ENCODE peak calls at places on chromosomes 2 and 18, in five cellular contexts. F, N, O, H and P are unnamed samples.

GRCh38 chr18:48611785-48612480 is 73.1 kb downstream of the CTIF start:
- DNase-seq in H (no peak), O (no peak), N (no peak), F (no peak), P (no peak)

GRCh38 chr2:174717273-174717672 is 47.0 kb downstream of the CHRNA1 start:
- DNase-seq in H (no peak), N (no peak), O (no peak), F (no peak), P (no peak)

GRCh38 chr2:236938126-236938525 is 147.6 kb upstream of the COPS8 start:
- DNase-seq in H (no peak), N (no peak), F (no peak), O (no peak), P (no peak)

GRCh38 chr18:79123948-79124347 is 54.8 kb downstream of the ATP9B start:
- DNase-seq in H (no peak), F (no peak), O (no peak), N (peak; percentile 13), P (no peak)

GRCh38 chr2:237596856-237597679 is 6.5 kb upstream of the RAB17 start:
- DNase-seq in N (no peak), F (no peak), O (no peak), H (no peak), P (no peak)

GRCh38 chr2:152720794-152721193 is 2.4 kb downstream of the ARL6IP6 start:
- DNase-seq in N (no peak), O (no peak), H (no peak), F (no peak), P (no peak)

GRCh38 chr18:2994603-2995432 is 18.1 kb downstream of the LPIN2 start:
- DNase-seq in O (no peak), N (peak; percentile 56), H (no peak), F (no peak), P (no peak)

GRCh38 chr18:55405655-55406373 is 182.2 kb downstream of the TCF4 start:
- DNase-seq in N (peak; percentile 58), H (no peak), F (peak; percentile 82), O (peak; percentile 44), P (peak; percentile 49)

GRCh38 chr2:221085936-221086335 is 486.2 kb downstream of the EPHA4 start:
- DNase-seq in H (no peak), N (no peak), F (no peak), O (no peak), P (no peak)

GRCh38 chr2:25249785-25250184 is 81.4 kb upstream of the POMC start:
- DNase-seq in O (no peak), F (no peak), N (no peak), H (no peak), P (no peak)

GRCh38 chr2:119702918-119703401 is 24.0 kb downstream of the TMEM177 start:
- DNase-seq in F (peak; percentile 48), H (peak; percentile 65), O (no peak), N (peak; percentile 83), P (no peak)

GRCh38 chr2:11024010-11024615 is 112.4 kb downstream of the KCNF1 start:
- DNase-seq in H (no peak), F (no peak), N (no peak), O (no peak), P (no peak)

GRCh38 chr2:167052825-167053224 is 164.5 kb downstream of the XIRP2 start:
- DNase-seq in F (no peak), N (peak; percentile 34), H (no peak), O (no peak), P (no peak)

GRCh38 chr18:49811151-49811938 is 2.0 kb downstream of the ACAA2 start:
- DNase-seq in O (no peak), N (peak; percentile 37), F (no peak), H (no peak), P (no peak)

GRCh38 chr2:75846683-75847190 is 136.0 kb upstream of the GCFC2 start:
- DNase-seq in O (no peak), H (no peak), N (no peak), F (no peak), P (no peak)

GRCh38 chr18:9737814-9738160 is 29.7 kb downstream of the RAB31 start:
- DNase-seq in H (no peak), O (no peak), N (no peak), F (peak; percentile 82), P (no peak)

GRCh38 chr2:68272246-68272987 is 20.1 kb upstream of the PPP3R1 start:
- DNase-seq in H (peak; percentile 37), N (no peak), O (no peak), F (no peak), P (no peak)

GRCh38 chr2:204763974-204764703 is 218.9 kb downstream of the PARD3B start:
- DNase-seq in O (no peak), F (no peak), H (no peak), N (peak; percentile 14), P (no peak)

GRCh38 chr18:4016391-4017049 is 438.6 kb downstream of the DLGAP1 start:
- DNase-seq in H (no peak), F (no peak), O (no peak), N (peak; percentile 10), P (no peak)

GRCh38 chr2:39730276-39730675 is 48.8 kb downstream of the THUMPD2 start:
- DNase-seq in H (no peak), O (no peak), N (no peak), F (no peak), P (no peak)

GRCh38 chr18:35267161-35267651 is 22.8 kb downstream of the ZSCAN30 start:
- DNase-seq in O (no peak), N (no peak), F (peak; percentile 68), H (peak; percentile 74), P (peak; percentile 57)

GRCh38 chr2:20382965-20383800 is 32.5 kb upstream of the PUM2 start:
- DNase-seq in O (peak; percentile 49), N (no peak), H (no peak), F (no peak), P (no peak)

GRCh38 chr2:12722445-12723316 is 5.9 kb downstream of the TRIB2 start:
- DNase-seq in O (no peak), F (no peak), H (no peak), N (no peak), P (no peak)

GRCh38 chr18:12403601-12404506 is 3.9 kb upstream of the PRELID3A start:
- DNase-seq in O (peak; percentile 67), F (no peak), H (no peak), N (no peak), P (no peak)

GRCh38 chr2:69943000-69943840 is 18.2 kb downstream of the ASPRV1 start:
- DNase-seq in N (no peak), F (no peak), H (no peak), O (no peak), P (no peak)

GRCh38 chr18:5414546-5414945 is 119.0 kb upstream of the ZBTB14 start:
- DNase-seq in F (peak; percentile 32), O (no peak), N (peak; percentile 46), H (peak; percentile 12), P (peak; percentile 59)

GRCh38 chr2:126656311-126657145 is 570 bp downstream of the GYPC start:
- DNase-seq in H (peak; percentile 61), N (peak; percentile 74), O (no peak), F (no peak), P (no peak)

GRCh38 chr2:46117379-46117778 is 179.8 kb upstream of the EPAS1 start:
- DNase-seq in F (no peak), N (no peak), H (no peak), O (peak; percentile 16), P (no peak)